ENCODE peak calls at places on chromosomes 13 and 19, in five cellular contexts. V is suprapubic skin; Q is naive thymus-derived CD8-positive, alpha-beta T cell; F is progenitor cell of endocrine pancreas; Z is islet precursor cell. O is an unnamed sample.

GRCh38 chr13:99572921-99573320 is 71.6 kb downstream of the TM9SF2 start:
- DNase-seq in V (no peak), Q (no peak), F (no peak), Z (no peak), O (no peak)

GRCh38 chr19:3178377-3178972 is at the start of gene S1PR4:
- DNase-seq in V (peak; percentile 78), Q (peak; percentile 68), F (no peak), Z (peak; percentile 52), O (no peak)

GRCh38 chr19:44512326-44513298 is 12.3 kb upstream of the ZNF180 start:
- DNase-seq in V (no peak), Q (no peak), F (peak; percentile 55), Z (peak; percentile 81), O (peak; percentile 74)

GRCh38 chr13:113417836-113418721 is 35.2 kb downstream of the ADPRHL1 start:
- DNase-seq in V (no peak), Q (no peak), F (no peak), Z (no peak), O (no peak)

GRCh38 chr13:39040206-39040605 is 1.9 kb downstream of the NHLRC3 start:
- DNase-seq in V (no peak), Q (no peak), F (no peak), Z (no peak), O (no peak)

GRCh38 chr13:94073006-94073744 is 406.3 kb downstream of the DCT start:
- DNase-seq in V (no peak), Q (no peak), F (no peak), Z (no peak), O (no peak)

GRCh38 chr19:55437410-55437809 is 5.7 kb downstream of the SHISA7 start:
- DNase-seq in V (no peak), Q (no peak), F (peak; percentile 67), Z (peak; percentile 94), O (peak; percentile 90)

GRCh38 chr13:113138792-113139551 is 16.4 kb downstream of the F10 start:
- DNase-seq in V (no peak), Q (no peak), F (peak; percentile 6), Z (peak; percentile 43), O (no peak)

GRCh38 chr13:38262211-38262610 is 87.4 kb upstream of the UFM1 start:
- DNase-seq in V (no peak), Q (no peak), F (no peak), Z (no peak), O (no peak)